ENCODE peak calls at places on chromosomes 5 and 9, in six cellular contexts. G is GM06990, P is astrocyte of the cerebellum, C is upper lobe of right lung, U is uterus, K is choroid plexus epithelial cell. T is an unnamed sample.

GRCh38 chr9:119372951-119373350 is 3.7 kb upstream of the BRINP1 start:
- DNase-seq in G (no peak), K (no peak), C (no peak), P (no peak), U (no peak), T (no peak)

GRCh38 chr5:115179068-115179958 is 9.6 kb upstream of the TRIM36 start:
- DNase-seq in C (no peak), P (no peak), G (no peak), U (peak; percentile 17), K (peak; percentile 6), T (no peak)

GRCh38 chr9:133730994-133731715 is 7.0 kb downstream of the SARDH start:
- DNase-seq in C (peak; percentile 60), P (no peak), G (no peak), U (no peak), K (no peak), T (no peak)

GRCh38 chr5:168747987-168748777 is 169.0 kb upstream of the PANK3 start:
- DNase-seq in C (no peak), K (peak; percentile 4), P (no peak), G (peak; percentile 28), U (no peak), T (no peak)

GRCh38 chr9:125341566-125341965 is 79.9 kb downstream of the GAPVD1 start:
- DNase-seq in U (no peak), G (no peak), K (no peak), P (no peak), C (no peak), T (no peak)

GRCh38 chr9:35110327-35110758 is 5.3 kb downstream of the ATOSB start:
- DNase-seq in C (no peak), U (no peak), K (peak; percentile 56), P (no peak), G (no peak), T (no peak)

GRCh38 chr9:9998491-9999287 is 614.1 kb downstream of the PTPRD start:
- DNase-seq in K (peak; percentile 9), G (no peak), P (no peak), U (no peak), C (no peak), T (no peak)

GRCh38 chr5:167840736-167841135 is 450.7 kb upstream of the WWC1 start:
- DNase-seq in G (no peak), K (no peak), U (no peak), C (no peak), P (no peak), T (no peak)

GRCh38 chr9:91451431-91452270 is 28.0 kb upstream of the NFIL3 start:
- DNase-seq in G (no peak), U (no peak), P (no peak), K (no peak), C (no peak), T (no peak)

GRCh38 chr5:109388407-109388806 is 21.4 kb downstream of the PJA2 start:
- DNase-seq in U (no peak), P (no peak), C (no peak), G (no peak), K (peak; percentile 35), T (no peak)

GRCh38 chr5:79990205-79990597 is 861 bp downstream of the MTX3 start:
- DNase-seq in U (no peak), G (peak; percentile 37), K (peak; percentile 12), P (no peak), C (no peak), T (no peak)

DNA sequence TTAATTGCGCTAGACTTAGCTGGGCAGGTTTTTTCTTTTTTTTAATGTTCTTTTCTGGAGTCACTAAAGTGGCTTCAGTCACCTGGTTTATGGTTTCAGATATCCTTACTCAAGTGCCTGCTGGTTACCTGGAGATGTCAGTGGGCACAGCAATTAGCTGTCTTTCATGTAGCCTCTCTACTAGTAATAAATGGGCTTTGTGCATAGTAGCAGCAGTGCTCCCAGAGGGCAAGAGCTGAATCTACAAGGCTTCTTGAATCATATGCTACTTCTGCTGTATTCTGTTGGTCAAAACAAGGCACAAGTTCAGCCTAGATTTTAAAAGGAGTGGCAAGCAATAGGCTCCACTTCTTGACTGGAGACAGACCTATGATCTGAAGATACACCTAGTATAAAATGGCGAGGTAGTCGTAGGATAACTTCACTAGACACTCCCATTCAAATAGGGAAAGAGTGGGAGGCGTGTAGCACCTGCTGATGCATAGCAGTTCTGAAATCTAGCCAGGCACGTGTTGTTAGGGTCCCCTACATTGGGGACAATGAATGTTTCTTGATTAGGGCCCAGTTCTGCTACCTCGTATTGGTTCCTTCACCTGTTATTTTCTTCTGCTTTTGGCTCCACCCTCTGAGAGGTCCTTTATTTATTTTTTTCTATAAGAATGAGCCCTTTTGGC is 7.0 kb downstream of the SCAMP1 start:
- DNase-seq in P (no peak), C (no peak), K (peak; percentile 26), G (no peak), U (no peak), T (no peak)
- TF ChIP-seq CTCF in P (peak; percentile 14), C (no peak), K (peak; percentile 33), G (peak; percentile 32), U (no peak), T (peak; percentile 11)

GRCh38 chr9:88589656-88590055 is 54.7 kb downstream of the NXNL2 start:
- DNase-seq in C (no peak), P (no peak), U (no peak), K (no peak), G (no peak), T (no peak)

GRCh38 chr9:88596376-88596775 is 61.4 kb downstream of the NXNL2 start:
- DNase-seq in C (no peak), P (no peak), U (no peak), G (no peak), K (no peak), T (no peak)

GRCh38 chr9:88590558-88591146 is 55.7 kb downstream of the NXNL2 start:
- DNase-seq in C (no peak), G (no peak), P (no peak), U (no peak), K (no peak), T (no peak)

GRCh38 chr9:88587885-88588628 is 53.1 kb downstream of the NXNL2 start:
- DNase-seq in U (no peak), G (no peak), K (no peak), C (no peak), P (no peak), T (no peak)

GRCh38 chr9:88593537-88594185 is 58.7 kb downstream of the NXNL2 start:
- DNase-seq in P (peak; percentile 60), G (no peak), K (peak; percentile 84), C (no peak), U (peak; percentile 64), T (no peak)
- TF ChIP-seq CTCF in P (peak; percentile 64), G (peak; percentile 75), K (peak; percentile 71), C (peak; percentile 68), U (peak; percentile 68), T (peak; percentile 62)

GRCh38 chr5:134018154-134018985 is 13.6 kb upstream of the VDAC1 start:
- DNase-seq in C (no peak), K (no peak), P (no peak), G (no peak), U (no peak), T (no peak)
- TF ChIP-seq CTCF in C (no peak), K (no peak), P (no peak), G (no peak), U (no peak), T (no peak)

GRCh38 chr9:109906766-109907382 is 126.9 kb downstream of the PALM2AKAP2 start:
- DNase-seq in U (no peak), G (no peak), K (peak; percentile 59), C (no peak), P (no peak), T (no peak)
- TF ChIP-seq CTCF in U (no peak), G (peak; percentile 33), K (peak; percentile 49), C (no peak), P (no peak), T (no peak)

GRCh38 chr9:114155967-114156294 is 594 bp downstream of the COL27A1 start:
- DNase-seq in K (no peak), G (no peak), P (no peak), C (no peak), U (no peak), T (no peak)

GRCh38 chr9:114155263-114155966 is at the start of gene COL27A1:
- DNase-seq in C (peak; percentile 91), U (peak; percentile 90), K (peak; percentile 74), G (peak; percentile 60), P (peak; percentile 42), T (no peak)

GRCh38 chr9:114156311-114156657 is 947 bp downstream of the COL27A1 start:
- DNase-seq in U (no peak), K (no peak), C (no peak), P (no peak), G (no peak), T (no peak)

GRCh38 chr9:114154597-114155102 is 687 bp upstream of the COL27A1 start:
- DNase-seq in G (no peak), P (no peak), C (no peak), U (no peak), K (no peak), T (no peak)

GRCh38 chr9:114153761-114154596 is 1.4 kb upstream of the COL27A1 start:
- DNase-seq in G (no peak), C (no peak), K (no peak), U (no peak), P (no peak), T (no peak)
- TF ChIP-seq CTCF in G (peak; percentile 9), C (peak; percentile 22), K (peak; percentile 53), U (peak; percentile 23), P (peak; percentile 37), T (peak; percentile 78)

DNA sequence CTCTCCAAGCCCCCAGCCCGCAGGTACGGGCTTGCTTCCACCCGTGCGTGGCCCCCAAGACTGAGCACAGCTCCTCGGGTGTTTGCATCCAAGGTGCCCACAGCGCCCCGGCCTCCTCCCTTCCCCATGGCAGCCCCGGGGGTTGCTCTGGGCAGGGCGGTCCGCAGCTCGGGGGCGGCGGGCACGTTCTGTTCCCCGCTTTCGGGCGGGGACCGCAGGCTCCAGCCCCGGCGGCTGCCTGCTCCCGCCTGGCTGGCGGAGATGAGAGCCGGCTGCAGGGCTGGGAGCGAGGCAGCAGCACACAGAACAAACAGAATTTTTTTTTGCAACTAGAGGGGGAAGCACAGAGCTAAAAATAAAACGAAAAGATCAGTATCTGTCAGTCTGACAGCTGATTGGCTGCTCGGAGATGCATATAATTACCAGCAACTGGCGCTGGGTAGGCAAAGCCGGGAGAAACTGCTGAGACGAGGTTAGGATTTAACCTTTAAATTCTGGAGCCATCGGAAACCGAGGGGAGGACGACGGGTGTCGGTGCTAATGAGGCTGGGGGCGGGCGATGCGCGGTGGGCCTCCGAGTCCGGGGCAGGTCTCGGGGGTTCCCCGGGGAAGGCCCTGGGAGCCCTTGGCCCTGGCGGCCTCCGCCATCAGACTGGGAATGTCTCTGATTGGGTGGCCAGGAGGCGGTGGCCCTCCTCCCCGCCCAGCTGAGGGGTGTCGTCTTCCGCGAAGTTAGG is 142.7 kb upstream of the IER5L start:
- DNase-seq in U (peak; percentile 73), G (peak; percentile 65), P (peak; percentile 36), C (peak; percentile 82), K (peak; percentile 95), T (peak; percentile 61)
- TF ChIP-seq CTCF in U (peak; percentile 25), G (no peak), P (peak; percentile 6), C (peak; percentile 38), K (peak; percentile 43), T (no peak)

GRCh38 chr9:116198344-116198743 is 44.8 kb downstream of the PAPPA start:
- DNase-seq in C (no peak), G (no peak), U (no peak), K (peak; percentile 55), P (no peak), T (no peak)
- TF ChIP-seq CTCF in C (no peak), G (no peak), U (no peak), K (no peak), P (no peak), T (no peak)

DNA sequence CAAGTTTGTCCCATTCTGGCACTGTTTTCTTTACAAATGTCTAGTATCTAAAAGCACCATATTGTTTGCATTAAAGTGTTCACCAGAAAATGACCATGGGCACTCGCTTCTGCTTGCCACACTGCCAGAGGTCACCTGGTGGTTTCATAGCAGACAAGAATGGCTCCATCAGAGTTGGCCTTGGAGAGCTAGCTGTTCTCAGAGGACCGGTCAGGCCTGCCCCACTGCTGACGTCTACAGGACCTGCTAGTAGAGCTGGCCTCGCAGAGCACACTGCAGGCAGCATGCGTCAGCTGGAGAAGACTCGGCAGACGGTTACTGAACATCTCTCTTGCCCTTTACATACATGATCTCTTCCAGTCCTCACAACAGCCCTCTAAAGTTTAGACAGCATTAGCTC is 8.7 kb upstream of the TLX3 start:
- DNase-seq in K (no peak), G (no peak), P (no peak), U (no peak), C (no peak), T (no peak)
- TF ChIP-seq CTCF in K (no peak), G (no peak), P (no peak), U (no peak), C (no peak), T (no peak)